ENCODE peak calls at places on chromosomes 4 and X, in four cellular contexts. I, Z, L and Y are unnamed samples.

GRCh38 chr4:16677545-16677944 is 220.9 kb downstream of the LDB2 start:
- ATAC-seq in I (no peak), Z (no peak), L (no peak), Y (no peak)

GRCh38 chr4:41709844-41710481 is 38.6 kb downstream of the PHOX2B start:
- ATAC-seq in I (no peak), Z (peak), L (peak), Y (no peak)

GRCh38 chr4:74431113-74431826 is 13.7 kb upstream of the AREG start:
- ATAC-seq in I (peak), Z (no peak), L (peak), Y (no peak)

GRCh38 chrX:883588-883987 is 253.0 kb downstream of the SHOX start:
- ATAC-seq in I (no peak), Z (peak), L (no peak), Y (no peak)

GRCh38 chrX:120536056-120536455 is 24.7 kb downstream of the CUL4B start:
- ATAC-seq in I (no peak), Z (no peak), L (no peak), Y (no peak)

GRCh38 chr4:15938182-15938581 is 358 bp downstream of the FGFBP1 start:
- ATAC-seq in I (no peak), Z (peak), L (no peak), Y (no peak)

GRCh38 chr4:86529450-86529849 is 64.7 kb upstream of the PTPN13 start:
- ATAC-seq in I (no peak), Z (no peak), L (no peak), Y (no peak)

GRCh38 chr4:10015140-10015753 is 6.0 kb downstream of the SLC2A9 start:
- ATAC-seq in I (no peak), Z (peak), L (peak), Y (no peak)

GRCh38 chrX:122770581-122770980 is 413.5 kb upstream of the GRIA3 start:
- ATAC-seq in I (no peak), Z (no peak), L (no peak), Y (no peak)

GRCh38 chr4:78781086-78781630 is 5.0 kb downstream of the BMP2K start:
- ATAC-seq in I (no peak), Z (no peak), L (no peak), Y (no peak)

GRCh38 chrX:123086768-123087167 is 97.3 kb upstream of the GRIA3 start:
- ATAC-seq in I (no peak), Z (no peak), L (no peak), Y (no peak)

GRCh38 chr4:141046255-141046654 is 87.0 kb downstream of the RNF150 start:
- ATAC-seq in I (no peak), Z (no peak), L (no peak), Y (peak)

GRCh38 chr4:10083861-10084641 is 32.5 kb downstream of the WDR1 start:
- ATAC-seq in I (no peak), Z (no peak), L (no peak), Y (no peak)

GRCh38 chr4:158811704-158812103 is 42.9 kb downstream of the FNIP2 start:
- ATAC-seq in I (peak), Z (no peak), L (no peak), Y (no peak)
- TF ChIP-seq EP300 in I (no peak), Z (no peak), L (no peak), Y (no peak)

GRCh38 chr4:101762025-101762424 is 28.5 kb upstream of the BANK1 start:
- ATAC-seq in I (no peak), Z (no peak), L (no peak), Y (no peak)

GRCh38 chr4:101753702-101754101 is 36.8 kb upstream of the BANK1 start:
- ATAC-seq in I (no peak), Z (no peak), L (no peak), Y (no peak)

GRCh38 chr4:101761405-101761804 is 29.1 kb upstream of the BANK1 start:
- ATAC-seq in I (no peak), Z (no peak), L (no peak), Y (no peak)

DNA sequence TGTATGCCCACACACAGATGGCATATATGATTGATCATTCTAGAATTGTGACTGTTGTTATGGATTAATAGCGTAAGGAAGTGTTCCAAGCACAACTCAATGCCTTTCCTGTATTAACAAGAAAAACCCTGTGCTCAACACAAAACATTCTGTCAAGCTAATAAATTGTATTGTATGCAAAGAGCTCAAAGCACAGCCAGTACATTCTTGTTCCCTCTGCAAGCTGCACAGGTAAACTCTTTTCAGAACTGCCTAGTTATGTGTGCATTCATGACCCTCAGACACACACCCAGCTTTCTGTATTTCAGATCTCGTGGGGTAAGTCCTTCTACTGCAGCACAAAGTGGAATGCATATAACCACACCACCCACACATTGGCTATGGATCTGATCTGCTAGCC is 34.3 kb upstream of the BANK1 start:
- ATAC-seq in I (no peak), Z (no peak), L (no peak), Y (no peak)
- TF ChIP-seq EP300 in I (no peak), Z (no peak), L (no peak), Y (no peak)

DNA sequence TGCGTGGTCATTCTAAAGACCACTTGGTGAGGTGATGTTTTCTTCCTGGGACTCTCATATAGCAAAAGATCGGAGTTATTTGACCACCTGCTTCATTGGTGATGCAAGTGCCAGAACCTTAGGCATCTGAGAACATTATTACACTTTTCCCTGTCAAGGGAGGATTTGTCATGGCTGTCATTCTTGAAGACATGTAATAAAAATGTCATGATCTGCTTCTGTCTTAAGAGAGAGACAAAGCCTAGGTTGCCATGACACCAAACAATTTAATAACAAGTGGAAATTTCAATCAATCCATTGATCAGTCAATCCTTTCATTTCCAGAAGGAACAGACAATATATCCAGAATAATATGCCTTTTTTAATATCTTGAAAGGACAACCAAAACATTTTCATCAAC is 97.9 kb upstream of the OR13H1 start:
- ATAC-seq in I (no peak), Z (no peak), L (no peak), Y (no peak)
- TF ChIP-seq EP300 in I (no peak), Z (no peak), L (no peak), Y (no peak)

GRCh38 chrX:152941328-152942111 is 43.7 kb downstream of the ZNF185 start:
- ATAC-seq in I (peak), Z (peak), L (peak), Y (peak)
- TF ChIP-seq EP300 in I (peak), Z (no peak), L (no peak), Y (no peak)

GRCh38 chr4:18722748-18723191 is 701.2 kb upstream of the LCORL start:
- ATAC-seq in I (no peak), Z (no peak), L (no peak), Y (no peak)
- TF ChIP-seq EP300 in I (no peak), Z (no peak), L (no peak), Y (no peak)

GRCh38 chrX:153599192-153600031 is 473 bp upstream of the CCNQ start:
- ATAC-seq in I (peak), Z (peak), L (peak), Y (peak)
- TF ChIP-seq EP300 in I (no peak), Z (no peak), L (no peak), Y (no peak)

GRCh38 chr4:83360018-83360417 is 25.4 kb upstream of the HPSE start:
- ATAC-seq in I (no peak), Z (no peak), L (no peak), Y (no peak)

GRCh38 chr4:83353516-83353915 is 18.9 kb upstream of the HPSE start:
- ATAC-seq in I (no peak), Z (no peak), L (no peak), Y (no peak)

GRCh38 chr4:83358410-83358809 is 23.8 kb upstream of the HPSE start:
- ATAC-seq in I (no peak), Z (no peak), L (no peak), Y (no peak)

GRCh38 chr4:83361416-83362196 is 27.0 kb upstream of the HPSE start:
- ATAC-seq in I (peak), Z (no peak), L (no peak), Y (no peak)

DNA sequence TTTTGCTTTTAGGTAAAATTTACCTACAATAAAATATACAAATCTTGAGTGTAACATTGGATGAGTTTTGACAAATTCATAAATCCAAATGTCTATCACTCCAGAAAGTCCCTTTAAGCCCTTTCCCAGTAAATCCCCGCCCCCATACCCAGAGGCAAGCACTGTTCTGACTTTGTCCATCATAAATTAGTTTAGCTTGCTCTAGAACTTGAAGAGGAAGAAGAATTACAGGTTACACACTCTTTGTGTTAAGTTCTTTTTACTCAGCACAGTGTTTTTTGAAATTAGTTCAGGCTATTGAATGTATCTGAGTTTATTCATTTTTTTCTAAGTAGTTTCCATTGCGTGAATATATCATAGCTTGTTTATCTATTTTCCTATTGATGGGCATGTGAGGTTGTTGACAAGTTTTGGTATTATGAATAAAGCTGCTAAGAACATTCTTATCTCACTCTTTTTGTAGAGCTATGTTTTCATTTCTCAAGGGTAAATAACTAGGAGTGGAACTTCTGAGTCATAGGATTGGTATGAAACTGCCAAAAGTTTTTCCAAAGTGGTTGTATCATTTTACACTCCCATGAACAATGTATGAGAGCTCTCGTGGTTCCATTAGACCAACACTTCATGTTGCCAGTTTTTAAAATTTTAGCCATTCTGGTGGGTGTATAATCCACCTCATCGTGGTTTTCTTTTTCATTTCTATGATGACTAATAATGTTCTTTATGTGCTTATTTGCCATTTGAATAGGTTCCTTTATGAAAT is 22.4 kb upstream of the HPSE start:
- ATAC-seq in I (no peak), Z (peak), L (peak), Y (peak)
- TF ChIP-seq EP300 in I (no peak), Z (no peak), L (no peak), Y (no peak)

GRCh38 chr4:161894493-161895167 is 269.2 kb downstream of the FSTL5 start:
- ATAC-seq in I (no peak), Z (no peak), L (no peak), Y (no peak)
- TF ChIP-seq EP300 in I (no peak), Z (no peak), L (no peak), Y (no peak)

GRCh38 chr4:37891221-37892159 is 606 bp downstream of the TBC1D1 start:
- ATAC-seq in I (peak), Z (peak), L (peak), Y (peak)

GRCh38 chr4:37893164-37893563 is 2.3 kb downstream of the TBC1D1 start:
- ATAC-seq in I (no peak), Z (no peak), L (no peak), Y (no peak)

GRCh38 chr4:37889849-37890500 is 909 bp upstream of the TBC1D1 start:
- ATAC-seq in I (no peak), Z (no peak), L (no peak), Y (peak)

GRCh38 chr4:37892641-37893040 is 1.8 kb downstream of the TBC1D1 start:
- ATAC-seq in I (no peak), Z (no peak), L (peak), Y (no peak)

DNA sequence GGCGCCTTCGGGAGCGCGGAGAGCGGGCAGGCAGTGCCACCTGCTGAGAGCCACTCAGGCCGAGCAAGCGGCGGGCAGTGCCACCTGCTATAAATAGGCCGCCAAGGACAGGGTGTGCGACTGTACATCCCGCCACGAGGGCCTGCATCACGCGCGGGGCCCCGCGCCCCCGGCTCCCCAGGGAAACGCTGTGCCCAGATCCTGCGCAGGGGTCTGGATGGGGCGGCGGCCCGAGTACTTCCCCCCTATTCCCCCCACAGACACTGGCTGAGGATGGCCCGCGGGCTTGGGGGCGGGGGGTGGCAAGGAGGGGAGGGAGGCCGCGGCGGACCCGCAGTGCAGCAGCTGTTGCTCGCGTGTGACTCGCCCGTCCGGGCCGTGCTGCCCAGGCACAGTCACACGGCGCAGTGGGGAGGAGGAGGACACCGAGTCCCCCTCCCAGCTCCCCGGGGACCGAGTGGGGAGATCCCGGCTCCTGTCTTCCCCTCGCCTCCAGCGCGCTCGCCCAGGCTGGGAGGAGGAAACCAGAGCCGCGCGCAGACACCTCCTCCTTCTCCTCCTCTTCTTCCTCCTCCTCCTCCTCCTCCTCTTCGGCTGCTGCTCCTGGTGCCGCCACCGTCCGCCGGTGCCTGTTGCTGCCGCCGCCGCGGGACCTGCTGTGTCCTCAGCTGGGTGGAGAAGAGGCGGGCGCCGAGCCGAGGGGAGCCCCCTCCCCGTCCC is at the start of gene TBC1D1:
- ATAC-seq in I (peak), Z (peak), L (peak), Y (peak)
- TF ChIP-seq EP300 in I (no peak), Z (no peak), L (no peak), Y (no peak)

GRCh38 chr4:146524663-146525062 is 2.9 kb upstream of the SLC10A7 start:
- ATAC-seq in I (no peak), Z (no peak), L (no peak), Y (no peak)

GRCh38 chr4:146522098-146522861 is 540 bp upstream of the SLC10A7 start:
- ATAC-seq in I (peak), Z (peak), L (peak), Y (peak)

GRCh38 chr4:146522862-146523205 is 1.1 kb upstream of the SLC10A7 start:
- ATAC-seq in I (peak), Z (peak), L (peak), Y (no peak)

GRCh38 chr4:146520894-146521542 is 722 bp downstream of the SLC10A7 start:
- ATAC-seq in I (peak), Z (peak), L (peak), Y (no peak)

GRCh38 chr4:146521543-146522097 is at the start of gene SLC10A7:
- ATAC-seq in I (peak), Z (peak), L (peak), Y (peak)
- TF ChIP-seq EP300 in I (no peak), Z (no peak), L (no peak), Y (no peak)